ENCODE peak calls at places on chromosomes 2 and 18, in four cellular contexts. D, F, X and E are unnamed samples.

GRCh38 chr2:112582314-112582746 is 2.1 kb upstream of the CHCHD5 start:
- DNase-seq in D (no peak), F (no peak), X (peak; percentile 29), E (no peak)

GRCh38 chr2:29134933-29135332 is 19.7 kb downstream of the CLIP4 start:
- DNase-seq in D (no peak), F (no peak), X (no peak), E (no peak)

GRCh38 chr2:32064021-32064678 is 794 bp downstream of the SPAST start:
- DNase-seq in D (no peak), F (no peak), X (peak; percentile 35), E (no peak)

GRCh38 chr18:63887424-63887823 is at the start of gene SERPINB2:
- DNase-seq in D (no peak), F (no peak), X (no peak), E (no peak)

GRCh38 chr2:172467382-172467781 is 40.0 kb downstream of the ITGA6 start:
- DNase-seq in D (no peak), F (no peak), X (no peak), E (no peak)

GRCh38 chr2:36549063-36549662 is 48.8 kb downstream of the FEZ2 start:
- DNase-seq in D (no peak), F (no peak), X (no peak), E (no peak)

GRCh38 chr2:69773201-69773600 is 31.3 kb downstream of the ANXA4 start:
- DNase-seq in D (no peak), F (no peak), X (no peak), E (no peak)

GRCh38 chr2:175097297-175097696 is 70.7 kb downstream of the ATF2 start:
- DNase-seq in D (no peak), F (no peak), X (no peak), E (no peak)

GRCh38 chr2:85851253-85851955 is 37.4 kb downstream of the ST3GAL5 start:
- DNase-seq in D (peak; percentile 60), F (peak; percentile 82), X (no peak), E (no peak)

GRCh38 chr2:144524190-144524957 is 4.5 kb upstream of the ZEB2 start:
- DNase-seq in D (peak; percentile 60), F (peak; percentile 77), X (no peak), E (no peak)

GRCh38 chr2:17101596-17101995 is 416.6 kb downstream of the RAD51AP2 start:
- DNase-seq in D (no peak), F (no peak), X (no peak), E (no peak)

GRCh38 chr2:72143441-72144356 is 4.0 kb downstream of the CYP26B1 start:
- DNase-seq in D (no peak), F (peak; percentile 56), X (no peak), E (no peak)

GRCh38 chr2:236568922-236569592 is 568 bp upstream of the ACKR3 start:
- DNase-seq in D (no peak), F (no peak), X (no peak), E (no peak)

GRCh38 chr2:142649581-142649980 is 227.9 kb upstream of the KYNU start:
- DNase-seq in D (no peak), F (no peak), X (no peak), E (no peak)

GRCh38 chr2:231514951-231515297 is 15.3 kb downstream of the NMUR1 start:
- DNase-seq in D (no peak), F (no peak), X (no peak), E (no peak)

GRCh38 chr2:120741514-120742448 is 6.1 kb downstream of the GLI2 start:
- DNase-seq in D (no peak), F (no peak), X (peak; percentile 34), E (no peak)

GRCh38 chr2:218427741-218428140 is 8.8 kb downstream of the VIL1 start:
- DNase-seq in D (no peak), F (peak; percentile 42), X (no peak), E (no peak)

GRCh38 chr2:176827269-176827668 is 385.3 kb upstream of the HNRNPA3 start:
- DNase-seq in D (no peak), F (no peak), X (no peak), E (no peak)

GRCh38 chr2:234483568-234484251 is 13.2 kb downstream of the ARL4C start:
- DNase-seq in D (peak; percentile 81), F (no peak), X (peak; percentile 25), E (no peak)

GRCh38 chr18:8996771-8997432 is 105.6 kb upstream of the NDUFV2 start:
- DNase-seq in D (no peak), F (no peak), X (no peak), E (no peak)

GRCh38 chr2:215870088-215870490 is 143.3 kb downstream of the MREG start:
- DNase-seq in D (no peak), F (no peak), X (peak; percentile 25), E (no peak)

GRCh38 chr2:64987001-64987962 is 1.9 kb upstream of the SLC1A4 start:
- DNase-seq in D (no peak), F (no peak), X (no peak), E (no peak)

GRCh38 chr2:148680462-148680861 is 35.9 kb downstream of the EPC2 start:
- DNase-seq in D (no peak), F (no peak), X (no peak), E (no peak)

GRCh38 chr2:38176619-38177021 is 100.7 kb upstream of the CYP1B1 start:
- DNase-seq in D (no peak), F (no peak), X (no peak), E (no peak)

GRCh38 chr18:25349131-25349925 is 2.6 kb downstream of the ZNF521 start:
- DNase-seq in D (no peak), F (peak; percentile 58), X (no peak), E (no peak)

GRCh38 chr2:37790462-37790861 is 119.0 kb upstream of the CDC42EP3 start:
- DNase-seq in D (no peak), F (no peak), X (no peak), E (no peak)

GRCh38 chr2:69061518-69061917 is 48.5 kb downstream of the ANTXR1 start:
- DNase-seq in D (no peak), F (no peak), X (no peak), E (no peak)

GRCh38 chr2:42572297-42573081 is 4.1 kb downstream of the MTA3 start:
- DNase-seq in D (peak; percentile 34), F (no peak), X (no peak), E (no peak)

GRCh38 chr2:27162151-27163121 is 13.6 kb downstream of the TCF23 start:
- DNase-seq in D (no peak), F (no peak), X (no peak), E (no peak)

GRCh38 chr2:158125756-158126498 is 24.3 kb downstream of the UPP2 start:
- DNase-seq in D (no peak), F (no peak), X (no peak), E (no peak)

GRCh38 chr2:158121252-158121651 is 19.6 kb downstream of the UPP2 start:
- DNase-seq in D (no peak), F (no peak), X (no peak), E (no peak)

GRCh38 chr2:158120102-158120501 is 18.4 kb downstream of the UPP2 start:
- DNase-seq in D (no peak), F (no peak), X (no peak), E (no peak)

GRCh38 chr2:158124896-158125295 is 23.2 kb downstream of the UPP2 start:
- DNase-seq in D (no peak), F (no peak), X (peak; percentile 72), E (no peak)

DNA sequence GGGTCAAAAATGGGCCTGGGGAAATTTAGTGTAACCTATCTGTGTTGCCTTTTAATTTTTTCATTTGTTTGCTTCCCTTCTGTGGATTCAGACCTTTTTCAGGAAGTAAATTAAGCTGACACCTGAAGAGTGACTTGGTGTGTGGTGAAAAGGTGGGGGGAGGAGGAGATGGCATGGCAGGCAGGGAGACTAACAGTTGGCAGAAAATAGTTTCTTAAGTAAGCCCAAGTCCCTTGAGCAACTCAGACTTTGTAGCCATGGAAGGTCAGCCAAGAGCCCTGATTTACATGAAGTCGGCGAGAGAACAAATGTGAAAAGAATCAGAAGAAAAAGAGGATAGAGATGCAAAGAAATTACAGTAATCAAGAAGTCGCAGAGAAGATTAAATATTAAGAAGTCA is 19.0 kb downstream of the UPP2 start:
- DNase-seq in D (no peak), F (no peak), X (no peak), E (no peak)
- H3K27ac ChIP-seq in D (no peak overlapping the region), F (no peak overlapping the region), X (no peak overlapping the region), E (no peak overlapping the region)

GRCh38 chr2:241289597-241289996 is 25.9 kb downstream of the HDLBP start:
- DNase-seq in D (no peak), F (no peak), X (no peak), E (no peak)
- TF ChIP-seq CTCF in D (no peak), F (no peak), X (no peak), E (no peak)

GRCh38 chr18:48940854-48941531 is 9.8 kb downstream of the SMAD7 start:
- DNase-seq in D (peak; percentile 91), F (no peak), X (no peak), E (no peak)
- H3K36me3 ChIP-seq in D (no peaks in the 10 kb centered on the region), F (peaks cover 12% of the 10 kb centered on the region), X (no peaks in the 10 kb centered on the region), E (peaks cover 7% of the 10 kb centered on the region)

DNA sequence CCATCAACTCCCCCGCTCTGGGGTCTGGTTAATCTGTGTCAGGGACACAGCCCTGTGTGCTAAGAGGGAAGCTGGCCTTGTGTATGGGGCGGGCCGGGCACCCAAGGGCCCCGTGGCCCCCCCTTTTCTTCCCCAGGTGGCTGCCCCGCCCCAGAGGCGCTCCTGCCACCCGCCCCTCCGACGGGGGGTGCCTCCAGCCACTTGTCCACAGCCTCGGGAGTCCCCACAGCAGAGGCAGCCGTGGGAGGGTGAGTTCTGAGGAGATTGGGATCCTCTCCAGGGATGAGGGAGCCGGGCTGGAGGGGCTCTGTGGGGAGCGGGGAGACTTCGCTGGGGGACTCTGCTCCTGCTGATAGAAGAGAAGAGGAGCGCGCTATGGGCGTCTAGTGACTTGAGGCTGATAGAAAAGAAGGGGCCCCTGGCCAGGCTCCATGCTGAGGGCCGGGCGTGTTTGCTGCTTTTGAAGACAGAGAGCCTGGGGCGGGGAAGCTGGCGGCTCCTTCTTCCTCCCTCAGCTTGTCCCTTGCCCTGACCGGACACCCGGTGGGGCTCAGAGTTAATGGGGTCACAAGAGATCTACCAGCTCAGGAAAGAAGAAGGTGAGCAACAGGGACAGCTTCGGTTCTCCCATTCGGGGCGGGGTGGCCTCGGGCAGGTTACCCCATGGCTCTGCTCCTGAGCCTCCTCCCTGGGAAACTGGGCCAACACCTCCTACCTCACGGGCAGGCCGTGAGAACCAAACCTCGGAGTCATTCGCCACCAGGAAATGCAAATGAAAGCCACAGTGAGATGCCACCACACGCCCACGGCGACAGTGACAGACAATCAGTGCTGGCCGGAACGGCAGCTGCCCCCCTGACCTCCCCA is 89.4 kb upstream of the TAF1B start:
- DNase-seq in D (peak; percentile 66), F (no peak), X (peak; percentile 48), E (no peak)
- H3K27ac ChIP-seq in D (no peak overlapping the region), F (no peak overlapping the region), X (no peak overlapping the region), E (no peak overlapping the region)